ENCODE peak calls at places on chromosome 14, in eight cellular contexts. E is GM19239; S is Kasumi-1; C is posterior vena cava; Y is pulmonary artery endothelial cell; O is dorsolateral prefrontal cortex; P is activated CD4-positive, alpha-beta T cell treated with anti-CD3 and anti-CD28 coated beads for 36 hours; Z is HS-27A. J is an unnamed sample.

GRCh38 chr14:22814373-22814772 is 862 bp downstream of the SLC7A7 start:
- DNase-seq in E (no peak), S (no peak), C (no peak), Y (no peak), O (no peak), P (no peak), Z (no peak), J (no peak)

GRCh38 chr14:92253381-92253894 is 69.5 kb upstream of the SLC24A4 start:
- DNase-seq in E (no peak), S (no peak), C (no peak), Y (no peak), O (peak), P (no peak), Z (no peak), J (no peak)

GRCh38 chr14:60178820-60179219 is 13.6 kb upstream of the DHRS7 start:
- DNase-seq in E (no peak), S (no peak), C (no peak), Y (no peak), O (no peak), P (no peak), Z (no peak), J (no peak)

GRCh38 chr14:65074449-65075155 is 27.7 kb downstream of the MAX start:
- DNase-seq in E (no peak), S (peak), C (no peak), Y (no peak), O (no peak), P (no peak), Z (no peak), J (peak)

GRCh38 chr14:36816481-36816880 is 154.8 kb downstream of the PAX9 start:
- DNase-seq in E (no peak), S (no peak), C (no peak), Y (no peak), O (no peak), P (no peak), Z (no peak), J (no peak)

GRCh38 chr14:57189070-57189469 is 79.6 kb downstream of the EXOC5 start:
- DNase-seq in E (no peak), S (no peak), C (no peak), Y (no peak), O (no peak), P (no peak), Z (no peak), J (no peak)

GRCh38 chr14:94306047-94306978 is 13.2 kb upstream of the SERPINA10 start:
- DNase-seq in E (no peak), S (no peak), C (no peak), Y (no peak), O (no peak), P (no peak), Z (no peak), J (no peak)

GRCh38 chr14:100827140-100827517 is 1.2 kb downstream of the MEG3 start:
- DNase-seq in E (no peak), S (no peak), C (no peak), Y (no peak), O (no peak), P (peak), Z (no peak), J (no peak)

GRCh38 chr14:36656769-36657408 is 4.8 kb upstream of the PAX9 start:
- DNase-seq in E (no peak), S (no peak), C (no peak), Y (no peak), O (no peak), P (peak), Z (no peak), J (no peak)

GRCh38 chr14:68979021-68979721 is at the start of gene ACTN1:
- DNase-seq in E (peak), S (peak), C (peak), Y (peak), O (peak), P (peak), Z (peak), J (peak)

GRCh38 chr14:58243790-58244555 is 670 bp upstream of the PSMA3 start:
- DNase-seq in E (no peak), S (peak), C (no peak), Y (no peak), O (no peak), P (no peak), Z (peak), J (peak)

GRCh38 chr14:23181946-23182345 is 1.5 kb downstream of the SLC7A8 start:
- DNase-seq in E (no peak), S (no peak), C (no peak), Y (no peak), O (no peak), P (no peak), Z (no peak), J (no peak)

GRCh38 chr14:70032447-70032846 is 153.2 kb downstream of the SMOC1 start:
- DNase-seq in E (no peak), S (no peak), C (no peak), Y (no peak), O (no peak), P (no peak), Z (no peak), J (no peak)

J was measured in GDM1.